ENCODE peak calls at places on chromosome 20, in ten cellular contexts. D is body of pancreas, N is IMR-90, P is right lobe of liver, O is A549, Y is tibial nerve, U is ovary, E is spleen, G is Peyer's patch, B is heart left ventricle. J is an unnamed sample.

GRCh38 chr20:35129647-35130069 is 17.5 kb downstream of the EDEM2 start:
- DNase-seq in D (no peak), N (peak), P (no peak), O (no peak), Y (no peak), U (no peak), E (no peak), G (no peak), B (no peak), J (no peak)

GRCh38 chr20:62323146-62323979 is 20.6 kb downstream of the ADRM1 start:
- DNase-seq in D (no peak), N (no peak), P (no peak), O (no peak), Y (no peak), U (no peak), E (no peak), G (no peak), B (no peak), J (no peak)

GRCh38 chr20:21191839-21192238 is 66.0 kb downstream of the KIZ start:
- DNase-seq in D (no peak), N (no peak), P (no peak), O (no peak), Y (no peak), U (peak), E (no peak), G (no peak), B (no peak), J (no peak)

GRCh38 chr20:21096321-21097043 is 9.7 kb downstream of the LINC00237 start:
- DNase-seq in D (no peak), N (peak), P (no peak), O (no peak), Y (no peak), U (no peak), E (no peak), G (no peak), B (no peak), J (no peak)

GRCh38 chr20:4040283-4041179 is 25.2 kb upstream of the RNF24 start:
- DNase-seq in D (peak), N (no peak), P (no peak), O (no peak), Y (no peak), U (no peak), E (no peak), G (peak), B (no peak), J (no peak)

GRCh38 chr20:51700809-51701285 is 67.3 kb downstream of the ATP9A start:
- DNase-seq in D (peak), N (peak), P (no peak), O (peak), Y (no peak), U (no peak), E (no peak), G (peak), B (no peak), J (peak)

GRCh38 chr20:41011551-41012067 is 17.0 kb upstream of the TOP1 start:
- DNase-seq in D (no peak), N (no peak), P (no peak), O (no peak), Y (no peak), U (no peak), E (no peak), G (peak), B (no peak), J (no peak)

GRCh38 chr20:56359212-56360132 is 698 bp downstream of the FAM210B start:
- DNase-seq in D (peak), N (peak), P (peak), O (peak), Y (no peak), U (peak), E (peak), G (peak), B (peak), J (peak)

GRCh38 chr20:30284533-30284932 is 972.9 kb upstream of the DEFB115 start:
- DNase-seq in D (peak), N (no peak), P (no peak), O (no peak), Y (no peak), U (no peak), E (no peak), G (no peak), B (no peak), J (no peak)

GRCh38 chr20:3471397-3472021 is 691 bp downstream of the ATRN start:
- DNase-seq in D (no peak), N (no peak), P (no peak), O (no peak), Y (no peak), U (peak), E (no peak), G (no peak), B (no peak), J (no peak)

DNA sequence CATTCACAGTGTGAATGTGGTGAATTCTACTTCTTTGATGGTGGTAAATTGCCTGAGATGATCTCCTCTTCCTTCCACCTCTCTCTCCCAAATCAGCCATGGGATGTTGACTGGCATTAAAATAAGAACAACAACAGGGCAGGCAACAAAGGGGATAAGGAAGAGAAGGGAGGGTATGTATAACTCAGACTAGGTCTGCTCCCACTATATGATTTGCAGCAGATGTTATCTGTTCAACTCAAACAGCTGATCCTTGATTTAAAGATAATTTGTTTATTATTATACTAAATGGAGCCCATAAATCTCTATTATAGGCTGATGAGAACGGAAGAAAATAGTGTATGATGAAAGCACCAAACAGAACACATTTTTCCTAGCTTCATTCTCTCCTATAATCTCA is 262.0 kb downstream of the BTBD3 start:
- DNase-seq in D (no peak), N (no peak), P (no peak), O (no peak), Y (no peak), U (no peak), E (no peak), G (no peak), B (no peak), J (no peak)
- H3K27ac ChIP-seq in D (no peak), N (no peak), P (no peak), O (no peak), Y (no peak), U (no peak), E (no peak), G (no peak), B (no peak), J (no peak)

GRCh38 chr20:45340951-45341350 is 7.3 kb downstream of the SDC4 start:
- DNase-seq in D (no peak), N (no peak), P (no peak), O (no peak), Y (no peak), U (no peak), E (no peak), G (no peak), B (no peak), J (no peak)

GRCh38 chr20:45341579-45341938 is 6.7 kb downstream of the SDC4 start:
- DNase-seq in D (peak), N (no peak), P (no peak), O (no peak), Y (no peak), U (no peak), E (no peak), G (no peak), B (no peak), J (no peak)

GRCh38 chr20:45339084-45339483 is 9.1 kb downstream of the SDC4 start:
- DNase-seq in D (no peak), N (no peak), P (no peak), O (no peak), Y (no peak), U (no peak), E (no peak), G (peak), B (no peak), J (no peak)

GRCh38 chr20:45339799-45340198 is 8.4 kb downstream of the SDC4 start:
- DNase-seq in D (no peak), N (no peak), P (no peak), O (no peak), Y (no peak), U (no peak), E (no peak), G (no peak), B (no peak), J (no peak)

DNA sequence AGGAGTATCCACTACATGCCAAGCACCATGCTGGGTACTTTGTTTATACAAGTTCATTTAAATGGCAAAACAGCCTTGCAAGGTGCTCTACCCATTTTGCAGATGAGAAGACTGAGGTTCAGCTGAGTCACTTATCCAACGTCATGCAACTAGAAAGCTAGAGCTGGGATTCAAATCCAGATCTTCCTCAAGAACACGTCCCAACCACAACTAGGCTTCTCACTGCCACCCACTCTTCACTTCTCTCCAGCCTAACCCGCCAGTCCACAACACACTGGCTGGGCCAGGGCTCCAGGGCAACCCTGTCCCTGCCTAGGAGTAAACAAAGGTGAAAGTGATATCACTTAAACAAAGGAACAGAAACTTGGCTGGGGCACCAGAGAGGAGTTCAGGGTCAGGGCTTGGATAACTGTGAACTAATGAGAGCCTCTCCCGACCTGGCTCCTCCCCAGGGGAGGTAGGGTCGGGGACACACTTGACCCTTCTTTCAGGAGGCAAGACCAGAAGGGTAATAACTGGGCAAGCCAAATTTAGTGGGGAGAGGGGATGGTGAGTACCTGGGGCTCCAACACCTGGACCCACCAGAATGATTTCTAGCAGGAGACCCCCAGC is 7.9 kb downstream of the SDC4 start:
- DNase-seq in D (peak), N (no peak), P (peak), O (no peak), Y (no peak), U (no peak), E (no peak), G (no peak), B (no peak), J (peak)
- H3K4me3 ChIP-seq in D (no peak), N (no peak), P (no peak), O (no peak), Y (no peak), U (no peak), E (no peak), G (no peak), B (no peak), J (no peak)

GRCh38 chr20:47356526-47357295 is at the start of gene ZMYND8:
- DNase-seq in D (peak), N (peak), P (peak), O (peak), Y (peak), U (peak), E (peak), G (peak), B (peak), J (peak)
- TF ChIP-seq POLR2A in D (no peak), N (peak), P (peak), O (no peak), Y (peak), U (no peak), E (no peak), G (no peak), B (no peak), J (no peak)

DNA sequence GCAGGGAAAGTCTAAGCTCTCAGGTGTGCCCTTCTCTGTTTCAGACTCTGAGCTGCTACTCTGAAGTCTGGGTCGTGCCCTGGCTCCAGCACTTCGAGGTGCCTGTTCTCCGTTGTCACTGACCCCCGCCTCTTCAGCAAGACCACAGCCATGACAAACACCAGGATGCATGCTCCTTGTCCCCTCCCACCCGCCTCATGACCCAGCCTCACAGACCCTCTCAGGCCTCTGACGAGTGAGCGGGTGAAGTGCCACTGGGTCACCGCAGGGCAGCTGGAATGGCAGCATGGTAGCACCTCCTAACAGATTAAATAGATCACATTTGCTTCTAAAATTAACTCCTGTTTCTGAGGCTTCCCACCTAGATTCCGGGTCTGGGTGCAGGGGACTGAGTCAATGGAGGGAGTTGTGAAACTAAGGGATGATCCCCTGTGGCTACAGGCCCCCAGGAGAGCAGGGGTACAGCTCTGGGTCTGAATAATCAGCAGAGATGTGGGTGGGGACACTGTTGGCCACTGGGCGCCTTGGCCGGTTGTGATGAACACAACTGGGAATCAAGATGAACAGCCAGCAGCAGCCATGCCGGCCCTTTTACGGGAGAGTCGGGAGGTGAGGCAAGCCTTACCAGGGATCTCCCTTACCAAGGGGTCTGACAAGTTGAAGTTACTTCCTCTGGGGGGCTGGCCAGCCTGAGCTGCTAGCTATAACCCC is 10.7 kb downstream of the CST7 start:
- DNase-seq in D (no peak), N (no peak), P (no peak), O (no peak), Y (no peak), U (no peak), E (peak), G (peak), B (no peak), J (peak)
- H3K27ac ChIP-seq in D (no peak), N (no peak), P (no peak), O (no peak), Y (no peak), U (no peak), E (peak), G (no peak), B (no peak), J (no peak)

GRCh38 chr20:16555754-16556153 is 17.5 kb downstream of the KIF16B start:
- DNase-seq in D (no peak), N (no peak), P (no peak), O (no peak), Y (no peak), U (no peak), E (no peak), G (no peak), B (no peak), J (no peak)

GRCh38 chr20:16553161-16553560 is 20.1 kb downstream of the KIF16B start:
- DNase-seq in D (no peak), N (no peak), P (no peak), O (no peak), Y (no peak), U (no peak), E (no peak), G (no peak), B (no peak), J (no peak)

GRCh38 chr20:16551601-16552419 is 21.4 kb downstream of the KIF16B start:
- DNase-seq in D (no peak), N (peak), P (no peak), O (no peak), Y (no peak), U (no peak), E (no peak), G (no peak), B (no peak), J (no peak)

GRCh38 chr20:16554766-16555543 is 18.3 kb downstream of the KIF16B start:
- DNase-seq in D (no peak), N (no peak), P (no peak), O (no peak), Y (no peak), U (no peak), E (no peak), G (no peak), B (no peak), J (no peak)

DNA sequence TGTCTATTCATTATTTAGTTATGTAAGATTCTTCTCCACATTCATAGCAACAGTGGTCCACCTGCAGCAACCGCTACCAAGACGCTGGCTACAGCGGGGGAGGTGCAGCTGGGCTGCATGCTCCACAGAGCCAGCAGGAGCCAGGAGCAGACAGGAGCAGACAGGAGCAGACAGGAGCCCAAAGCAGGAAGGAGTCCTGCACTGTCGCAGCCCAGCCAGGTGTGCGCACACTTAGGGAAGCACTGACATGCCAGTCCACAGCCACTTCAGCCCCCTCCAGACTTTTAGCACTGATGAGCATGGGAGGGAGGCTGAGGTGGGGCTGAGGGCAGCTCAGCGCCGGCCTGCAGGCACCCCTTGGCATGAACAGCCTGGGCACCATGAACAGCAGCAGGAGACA is 19.6 kb downstream of the KIF16B start:
- DNase-seq in D (no peak), N (no peak), P (no peak), O (no peak), Y (no peak), U (no peak), E (no peak), G (no peak), B (no peak), J (no peak)
- H3K4me3 ChIP-seq in D (no peak), N (no peak), P (no peak), O (no peak), Y (no peak), U (no peak), E (no peak), G (no peak), B (no peak), J (no peak)

GRCh38 chr20:36573798-36574277 is 441 bp downstream of the TGIF2 start:
- DNase-seq in D (peak), N (no peak), P (peak), O (no peak), Y (no peak), U (peak), E (peak), G (peak), B (no peak), J (no peak)

GRCh38 chr20:36572701-36573102 is 695 bp upstream of the TGIF2 start:
- DNase-seq in D (peak), N (peak), P (no peak), O (no peak), Y (no peak), U (no peak), E (no peak), G (peak), B (no peak), J (peak)

GRCh38 chr20:36573103-36573797 is at the start of gene TGIF2:
- DNase-seq in D (peak), N (peak), P (peak), O (peak), Y (peak), U (peak), E (peak), G (peak), B (peak), J (peak)

GRCh38 chr20:36575066-36575743 is 1.8 kb downstream of the TGIF2 start:
- DNase-seq in D (peak), N (peak), P (peak), O (peak), Y (peak), U (peak), E (no peak), G (peak), B (peak), J (peak)

GRCh38 chr20:36574278-36575065 is 1.1 kb downstream of the TGIF2 start:
- DNase-seq in D (peak), N (peak), P (peak), O (peak), Y (peak), U (peak), E (peak), G (peak), B (peak), J (no peak)
- TF ChIP-seq POLR2A in D (peak), N (peak), P (peak), O (no peak), Y (no peak), U (peak), E (no peak), G (no peak), B (no peak), J (peak)

GRCh38 chr20:48096957-48097890 is 311.9 kb upstream of the SULF2 start:
- DNase-seq in D (peak), N (no peak), P (no peak), O (no peak), Y (no peak), U (no peak), E (no peak), G (no peak), B (no peak), J (no peak)
- H3K27ac ChIP-seq in D (peak), N (no peak), P (no peak), O (no peak), Y (no peak), U (no peak), E (no peak), G (no peak), B (no peak), J (no peak)

GRCh38 chr20:22584630-22584921 is 204 bp upstream of the FOXA2 start:
- DNase-seq in D (peak), N (no peak), P (peak), O (peak), Y (no peak), U (no peak), E (no peak), G (peak), B (no peak), J (no peak)

GRCh38 chr20:22581437-22582385 is 2.7 kb downstream of the FOXA2 start:
- DNase-seq in D (peak), N (no peak), P (no peak), O (no peak), Y (no peak), U (no peak), E (no peak), G (no peak), B (no peak), J (no peak)

GRCh38 chr20:22583773-22584629 is at the start of gene FOXA2:
- DNase-seq in D (peak), N (no peak), P (peak), O (peak), Y (no peak), U (no peak), E (no peak), G (no peak), B (no peak), J (no peak)

GRCh38 chr20:22582386-22582959 is 1.9 kb downstream of the FOXA2 start:
- DNase-seq in D (peak), N (no peak), P (no peak), O (no peak), Y (no peak), U (no peak), E (no peak), G (no peak), B (no peak), J (no peak)

DNA sequence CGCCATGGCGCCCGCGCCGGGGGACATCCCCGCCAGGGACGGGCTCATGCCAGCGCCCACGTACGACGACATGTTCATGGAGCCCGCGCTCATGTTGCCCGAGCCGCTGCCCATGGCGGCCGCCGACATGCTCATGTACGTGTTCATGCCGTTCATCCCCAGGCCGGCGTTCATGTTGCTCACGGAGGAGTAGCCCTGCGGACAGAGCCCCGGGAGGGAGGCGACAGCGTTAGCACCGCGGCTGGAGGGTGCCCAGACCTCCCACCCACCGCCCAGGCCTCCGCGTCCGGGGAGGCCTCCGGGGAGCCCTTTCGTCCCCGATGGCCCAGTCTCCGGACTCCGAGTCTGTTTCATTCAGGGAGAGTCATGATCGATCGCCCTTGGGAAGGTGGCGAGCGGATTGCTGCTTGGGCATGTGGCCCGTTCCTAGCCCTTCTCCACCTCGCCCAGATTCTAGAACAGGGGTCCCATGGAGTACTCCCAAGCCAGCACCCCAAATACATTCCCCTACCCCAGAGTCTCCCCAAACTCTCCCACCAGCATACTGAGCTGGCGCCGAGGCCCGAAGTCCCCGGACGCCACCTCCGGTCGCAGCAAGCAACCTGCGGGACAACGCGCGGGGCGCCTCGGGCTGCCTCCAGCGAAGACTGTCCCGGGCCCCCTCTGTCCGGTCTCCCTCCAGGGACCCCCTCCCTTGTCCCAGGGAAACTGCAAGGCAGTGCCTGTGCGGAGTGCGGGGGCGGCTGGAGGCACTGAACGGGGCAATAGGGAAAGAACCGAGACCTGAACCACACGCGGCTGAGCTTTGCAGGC is 1.2 kb downstream of the FOXA2 start:
- DNase-seq in D (peak), N (no peak), P (no peak), O (peak), Y (no peak), U (no peak), E (no peak), G (no peak), B (no peak), J (no peak)
- H3K4me3 ChIP-seq in D (peak), N (no peak), P (peak), O (peak), Y (no peak), U (peak), E (peak), G (peak), B (peak), J (no peak)

J was measured in adrenal gland.